ENCODE peak calls at places on chromosomes 4 and X, in six cellular contexts. One of them, this sample, is unnamed. For H3K4me1, the result is how much of the 10 kb centered on the place peaks cover.

GRCh38 chrX:13009256-13009655 is 34.3 kb downstream of the TMSB4X start:
- DNase-seq in Peyer's patch: no peak
- DNase-seq in stomach: no peak
- DNase-seq in breast epithelium: peak
- DNase-seq in A549: no peak
- DNase-seq in ovary: no peak
- DNase-seq in this sample: no peak

GRCh38 chr4:168587326-168588125 is 90.7 kb downstream of the PALLD start:
- DNase-seq in Peyer's patch: no peak
- DNase-seq in stomach: no peak
- DNase-seq in breast epithelium: no peak
- DNase-seq in A549: peak
- DNase-seq in ovary: no peak
- DNase-seq in this sample: no peak

GRCh38 chr4:140769209-140769608 is 13.0 kb upstream of the TBC1D9 start:
- DNase-seq in Peyer's patch: no peak
- DNase-seq in stomach: no peak
- DNase-seq in breast epithelium: no peak
- DNase-seq in A549: no peak
- DNase-seq in ovary: no peak
- DNase-seq in this sample: no peak

GRCh38 chr4:52299120-52299519 is 248.0 kb downstream of the SPATA18 start:
- DNase-seq in Peyer's patch: no peak
- DNase-seq in stomach: no peak
- DNase-seq in breast epithelium: no peak
- DNase-seq in A549: no peak
- DNase-seq in ovary: no peak
- DNase-seq in this sample: no peak

GRCh38 chr4:90165883-90166282 is 38.7 kb downstream of the CCSER1 start:
- DNase-seq in Peyer's patch: no peak
- DNase-seq in stomach: no peak
- DNase-seq in breast epithelium: no peak
- DNase-seq in A549: no peak
- DNase-seq in ovary: no peak
- DNase-seq in this sample: no peak

GRCh38 chrX:68659385-68659784 is 11.9 kb downstream of the STARD8 start:
- DNase-seq in Peyer's patch: no peak
- DNase-seq in stomach: no peak
- DNase-seq in breast epithelium: no peak
- DNase-seq in A549: no peak
- DNase-seq in ovary: no peak
- DNase-seq in this sample: no peak

GRCh38 chr4:77385124-77385969 is 220.3 kb upstream of the CXCL13 start:
- DNase-seq in Peyer's patch: peak
- DNase-seq in stomach: peak
- DNase-seq in breast epithelium: peak
- DNase-seq in A549: peak
- DNase-seq in ovary: peak
- DNase-seq in this sample: no peak

GRCh38 chr4:683982-684571 is 4.9 kb downstream of the SLC49A3 start:
- DNase-seq in Peyer's patch: peak
- DNase-seq in stomach: peak
- DNase-seq in breast epithelium: no peak
- DNase-seq in A549: peak
- DNase-seq in ovary: peak
- DNase-seq in this sample: no peak

GRCh38 chrX:137025930-137026329 is 7.9 kb downstream of the GPR101 start:
- DNase-seq in Peyer's patch: no peak
- DNase-seq in stomach: no peak
- DNase-seq in breast epithelium: no peak
- DNase-seq in A549: no peak
- DNase-seq in ovary: no peak
- DNase-seq in this sample: no peak

GRCh38 chrX:65587616-65588526 is 53.3 kb upstream of the LAS1L start:
- DNase-seq in Peyer's patch: peak
- DNase-seq in stomach: peak
- DNase-seq in breast epithelium: peak
- DNase-seq in A549: peak
- DNase-seq in ovary: peak
- DNase-seq in this sample: no peak

GRCh38 chr4:147160908-147161513 is 215.3 kb upstream of the TTC29 start:
- DNase-seq in Peyer's patch: no peak
- DNase-seq in stomach: no peak
- DNase-seq in breast epithelium: no peak
- DNase-seq in A549: peak
- DNase-seq in ovary: no peak
- DNase-seq in this sample: no peak

GRCh38 chr4:74534936-74535335 is 90.0 kb downstream of the AREG start:
- DNase-seq in Peyer's patch: no peak
- DNase-seq in stomach: no peak
- DNase-seq in breast epithelium: no peak
- DNase-seq in A549: no peak
- DNase-seq in ovary: no peak
- DNase-seq in this sample: no peak

GRCh38 chr4:71648448-71648847 is 135.4 kb downstream of the GC start:
- DNase-seq in Peyer's patch: no peak
- DNase-seq in stomach: no peak
- DNase-seq in breast epithelium: no peak
- DNase-seq in A549: no peak
- DNase-seq in ovary: no peak
- DNase-seq in this sample: no peak

GRCh38 chr4:760616-761015 is 55.0 kb downstream of the PCGF3 start:
- DNase-seq in Peyer's patch: no peak
- DNase-seq in stomach: no peak
- DNase-seq in breast epithelium: no peak
- DNase-seq in A549: no peak
- DNase-seq in ovary: no peak
- DNase-seq in this sample: no peak

GRCh38 chr4:6180841-6181631 is 19.3 kb downstream of the JAKMIP1 start:
- DNase-seq in Peyer's patch: no peak
- DNase-seq in stomach: no peak
- DNase-seq in breast epithelium: no peak
- DNase-seq in A549: no peak
- DNase-seq in ovary: no peak
- DNase-seq in this sample: no peak

GRCh38 chrX:119155416-119156035 is 27.9 kb upstream of the KIAA1210 start:
- DNase-seq in Peyer's patch: no peak
- DNase-seq in stomach: no peak
- DNase-seq in breast epithelium: no peak
- DNase-seq in A549: peak
- DNase-seq in ovary: no peak
- DNase-seq in this sample: no peak

GRCh38 chr4:176193898-176194297 is 1.5 kb downstream of the SPATA4 start:
- DNase-seq in Peyer's patch: no peak
- DNase-seq in stomach: no peak
- DNase-seq in breast epithelium: no peak
- DNase-seq in A549: peak
- DNase-seq in ovary: no peak
- DNase-seq in this sample: no peak

GRCh38 chr4:88320174-88320779 is 35.9 kb upstream of the PPM1K start:
- DNase-seq in Peyer's patch: no peak
- DNase-seq in stomach: no peak
- DNase-seq in breast epithelium: no peak
- DNase-seq in A549: no peak
- DNase-seq in ovary: no peak
- DNase-seq in this sample: no peak

GRCh38 chr4:62709618-62710252 is 1509.6 kb downstream of the ADGRL3 start:
- DNase-seq in Peyer's patch: no peak
- DNase-seq in stomach: no peak
- DNase-seq in breast epithelium: no peak
- DNase-seq in A549: peak
- DNase-seq in ovary: no peak
- DNase-seq in this sample: no peak

GRCh38 chrX:29478336-29479069 is 736.9 kb upstream of the MAGEB2 start:
- DNase-seq in Peyer's patch: no peak
- DNase-seq in stomach: peak
- DNase-seq in breast epithelium: no peak
- DNase-seq in A549: peak
- DNase-seq in ovary: no peak
- DNase-seq in this sample: no peak

GRCh38 chrX:2561461-2561860 is 60.7 kb upstream of the DHRSX start:
- DNase-seq in Peyer's patch: no peak
- DNase-seq in stomach: no peak
- DNase-seq in breast epithelium: no peak
- DNase-seq in A549: no peak
- DNase-seq in ovary: no peak
- DNase-seq in this sample: no peak

GRCh38 chr4:81471361-81472248 is at the start of gene RASGEF1B:
- DNase-seq in Peyer's patch: peak
- DNase-seq in stomach: peak
- DNase-seq in breast epithelium: peak
- DNase-seq in A549: peak
- DNase-seq in ovary: peak
- DNase-seq in this sample: peak
- TF ChIP-seq POLR2A in Peyer's patch: peak
- TF ChIP-seq POLR2A in stomach: no peak
- TF ChIP-seq POLR2A in breast epithelium: peak
- TF ChIP-seq POLR2A in A549: no peak
- TF ChIP-seq POLR2A in ovary: peak
- TF ChIP-seq POLR2A in this sample: peak

DNA sequence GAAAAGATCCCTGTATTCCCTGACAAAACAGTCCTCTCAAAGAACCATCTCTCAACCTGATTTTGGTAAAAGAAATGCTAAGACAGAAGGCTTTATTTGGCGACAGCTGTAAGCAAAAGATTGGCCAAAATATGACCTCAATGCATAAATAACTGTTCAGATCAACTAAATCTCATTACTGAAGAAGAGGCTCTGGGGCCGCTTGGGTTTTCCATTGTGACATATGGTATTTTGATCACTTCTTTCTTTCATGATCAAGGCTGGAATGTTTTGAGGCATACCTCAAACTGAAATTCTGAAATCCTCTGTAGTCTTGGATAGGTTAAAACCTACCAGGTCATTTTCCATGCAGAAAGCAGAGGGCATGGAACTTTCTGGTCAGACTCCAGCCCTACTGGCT is 106.3 kb downstream of the C4orf51 start:
- DNase-seq in Peyer's patch: no peak
- DNase-seq in stomach: no peak
- DNase-seq in breast epithelium: no peak
- DNase-seq in A549: no peak
- DNase-seq in ovary: no peak
- DNase-seq in this sample: no peak
- H3K4me1 ChIP-seq in Peyer's patch: under half
- H3K4me1 ChIP-seq in stomach: under half
- H3K4me1 ChIP-seq in breast epithelium: under half
- H3K4me1 ChIP-seq in A549: under half
- H3K4me1 ChIP-seq in ovary: under half
- H3K4me1 ChIP-seq in this sample: under half

GRCh38 chr4:10083331-10083769 is 33.2 kb downstream of the WDR1 start:
- DNase-seq in Peyer's patch: peak
- DNase-seq in stomach: peak
- DNase-seq in breast epithelium: peak
- DNase-seq in A549: no peak
- DNase-seq in ovary: peak
- DNase-seq in this sample: no peak

GRCh38 chr4:10084651-10085320 is 31.8 kb downstream of the WDR1 start:
- DNase-seq in Peyer's patch: peak
- DNase-seq in stomach: no peak
- DNase-seq in breast epithelium: no peak
- DNase-seq in A549: no peak
- DNase-seq in ovary: peak
- DNase-seq in this sample: no peak

GRCh38 chr4:10082459-10083272 is 33.9 kb downstream of the WDR1 start:
- DNase-seq in Peyer's patch: peak
- DNase-seq in stomach: peak
- DNase-seq in breast epithelium: peak
- DNase-seq in A549: no peak
- DNase-seq in ovary: peak
- DNase-seq in this sample: no peak

GRCh38 chr4:10085386-10085785 is 31.2 kb downstream of the WDR1 start:
- DNase-seq in Peyer's patch: peak
- DNase-seq in stomach: no peak
- DNase-seq in breast epithelium: peak
- DNase-seq in A549: no peak
- DNase-seq in ovary: peak
- DNase-seq in this sample: no peak

DNA sequence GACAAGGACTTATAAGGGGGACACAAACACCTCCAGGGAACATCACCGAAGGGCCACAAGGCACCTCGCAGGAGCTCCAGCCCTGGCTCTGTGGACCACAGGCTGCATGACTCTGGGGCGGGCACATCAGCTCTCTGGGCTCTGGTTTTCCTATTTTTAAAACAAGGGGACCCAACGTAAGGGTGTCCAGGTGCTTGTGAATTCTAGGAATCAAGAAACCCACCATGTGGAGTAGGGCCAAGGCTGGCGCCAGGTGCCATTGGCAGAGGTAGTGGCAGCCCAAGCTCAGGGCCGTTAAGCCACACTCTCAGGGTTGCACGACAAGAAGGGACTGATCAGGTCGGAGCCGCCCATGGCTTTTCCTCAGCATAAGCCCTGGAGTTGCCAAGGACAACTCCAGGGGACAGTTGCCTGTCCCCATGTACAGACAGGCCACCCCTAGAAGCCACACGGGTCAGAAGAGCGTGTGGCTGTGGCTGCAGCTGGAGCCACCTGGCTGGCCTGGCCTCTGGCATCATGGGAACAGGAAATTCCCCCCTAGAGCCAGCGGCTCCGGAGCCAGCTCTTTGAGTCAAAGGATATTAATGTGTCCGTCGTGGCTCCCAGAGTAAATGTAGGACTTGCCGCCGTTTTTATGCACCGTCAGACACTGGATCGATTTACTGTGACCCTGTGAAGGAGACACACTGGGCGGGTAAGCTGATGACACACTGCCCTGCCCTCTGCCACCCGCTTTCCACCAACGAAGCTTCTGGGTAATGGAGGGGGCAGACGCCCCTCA is 32.5 kb downstream of the WDR1 start:
- DNase-seq in Peyer's patch: peak
- DNase-seq in stomach: peak
- DNase-seq in breast epithelium: peak
- DNase-seq in A549: no peak
- DNase-seq in ovary: peak
- DNase-seq in this sample: no peak
- TF ChIP-seq POLR2A in Peyer's patch: no peak
- TF ChIP-seq POLR2A in stomach: no peak
- TF ChIP-seq POLR2A in breast epithelium: no peak
- TF ChIP-seq POLR2A in A549: no peak
- TF ChIP-seq POLR2A in ovary: no peak
- TF ChIP-seq POLR2A in this sample: no peak

GRCh38 chr4:184395451-184395917 is 78.9 kb downstream of the IRF2 start:
- DNase-seq in Peyer's patch: no peak
- DNase-seq in stomach: no peak
- DNase-seq in breast epithelium: no peak
- DNase-seq in A549: no peak
- DNase-seq in ovary: no peak
- DNase-seq in this sample: no peak

GRCh38 chr4:184389978-184390518 is 84.3 kb downstream of the IRF2 start:
- DNase-seq in Peyer's patch: no peak
- DNase-seq in stomach: no peak
- DNase-seq in breast epithelium: no peak
- DNase-seq in A549: no peak
- DNase-seq in ovary: no peak
- DNase-seq in this sample: no peak

GRCh38 chr4:184396001-184396400 is 78.3 kb downstream of the IRF2 start:
- DNase-seq in Peyer's patch: peak
- DNase-seq in stomach: no peak
- DNase-seq in breast epithelium: no peak
- DNase-seq in A549: no peak
- DNase-seq in ovary: no peak
- DNase-seq in this sample: no peak

GRCh38 chr4:184392321-184392720 is 82.0 kb downstream of the IRF2 start:
- DNase-seq in Peyer's patch: no peak
- DNase-seq in stomach: no peak
- DNase-seq in breast epithelium: no peak
- DNase-seq in A549: no peak
- DNase-seq in ovary: no peak
- DNase-seq in this sample: no peak

GRCh38 chr4:184392748-184393334 is 81.5 kb downstream of the IRF2 start:
- DNase-seq in Peyer's patch: no peak
- DNase-seq in stomach: no peak
- DNase-seq in breast epithelium: no peak
- DNase-seq in A549: no peak
- DNase-seq in ovary: no peak
- DNase-seq in this sample: no peak
- H3K4me1 ChIP-seq in Peyer's patch: under half
- H3K4me1 ChIP-seq in stomach: under half
- H3K4me1 ChIP-seq in breast epithelium: under half
- H3K4me1 ChIP-seq in A549: under half
- H3K4me1 ChIP-seq in ovary: under half
- H3K4me1 ChIP-seq in this sample: under half